ENCODE peak calls at places on chromosomes 16 and 17, in nine cellular contexts. G, I, M, V, N, O, D, B and P are unnamed samples.

GRCh38 chr17:40542562-40543411 is 22.5 kb downstream of the CCR7 start:
- DNase-seq in G (peak; percentile 83), I (peak; percentile 68), M (no peak), V (no peak), N (no peak), O (peak; percentile 99), D (no peak), B (peak; percentile 40), P (no peak)

GRCh38 chr16:1745900-1746692 is 25.2 kb downstream of the NME3 start:
- DNase-seq in G (no peak), I (no peak), M (no peak), V (no peak), N (peak; percentile 97), O (no peak), D (no peak), B (no peak), P (no peak)

GRCh38 chr17:43927101-43927935 is 15.0 kb downstream of the PPY start:
- DNase-seq in G (no peak), I (peak; percentile 45), M (no peak), V (no peak), N (no peak), O (no peak), D (no peak), B (no peak), P (no peak)

GRCh38 chr17:1124896-1125774 is 54.6 kb downstream of the ABR start:
- DNase-seq in G (no peak), I (no peak), M (no peak), V (no peak), N (no peak), O (no peak), D (no peak), B (no peak), P (no peak)

GRCh38 chr17:9829343-9829742 is 3.6 kb downstream of the GLP2R start:
- DNase-seq in G (no peak), I (no peak), M (no peak), V (no peak), N (no peak), O (no peak), D (no peak), B (no peak), P (no peak)

GRCh38 chr16:75236232-75236631 is 15.2 kb downstream of the BCAR1 start:
- DNase-seq in G (no peak), I (no peak), M (no peak), V (no peak), N (no peak), O (no peak), D (no peak), B (no peak), P (no peak)

GRCh38 chr17:63173903-63174302 is 207.9 kb downstream of the TANC2 start:
- DNase-seq in G (no peak), I (no peak), M (no peak), V (no peak), N (no peak), O (no peak), D (no peak), B (no peak), P (no peak)

GRCh38 chr17:64496786-64497564 is at the start of gene POLG2:
- DNase-seq in G (peak; percentile 94), I (peak; percentile 95), M (peak; percentile 96), V (peak; percentile 88), N (peak; percentile 83), O (peak; percentile 97), D (peak; percentile 87), B (peak; percentile 47), P (peak; percentile 96)

GRCh38 chr16:54123766-54124165 is 162.8 kb downstream of the IRX3 start:
- DNase-seq in G (no peak), I (no peak), M (no peak), V (no peak), N (no peak), O (no peak), D (no peak), B (no peak), P (no peak)
- H3K4me1 ChIP-seq in G (no peaks in the 10 kb centered on the region), I (no peaks in the 10 kb centered on the region), M (no peaks in the 10 kb centered on the region), V (no peaks in the 10 kb centered on the region), N (no peaks in the 10 kb centered on the region), O (no peaks in the 10 kb centered on the region), D (no peaks in the 10 kb centered on the region), B (no peaks in the 10 kb centered on the region), P (no peaks in the 10 kb centered on the region)

GRCh38 chr16:708019-708418 is 2.4 kb upstream of the FBXL16 start:
- DNase-seq in G (no peak), I (no peak), M (no peak), V (no peak), N (no peak), O (no peak), D (no peak), B (no peak), P (no peak)
- H3K4me1 ChIP-seq in G (peaks cover 12% of the 10 kb centered on the region), I (peaks cover 6% of the 10 kb centered on the region), M (peaks cover 13% of the 10 kb centered on the region), V (peaks cover 50% of the 10 kb centered on the region), N (peaks cover 15% of the 10 kb centered on the region), O (peaks cover 56% of the 10 kb centered on the region), D (peaks cover 49% of the 10 kb centered on the region), B (no peaks in the 10 kb centered on the region), P (no peaks in the 10 kb centered on the region)

GRCh38 chr16:31456988-31457360 is 2.3 kb upstream of the ARMC5 start:
- DNase-seq in G (no peak), I (no peak), M (no peak), V (no peak), N (no peak), O (no peak), D (no peak), B (no peak), P (no peak)
- H3K4me1 ChIP-seq in G (peaks cover 72% of the 10 kb centered on the region), I (peaks cover 66% of the 10 kb centered on the region), M (peaks cover 32% of the 10 kb centered on the region), V (peaks cover 21% of the 10 kb centered on the region), N (peaks cover 62% of the 10 kb centered on the region), O (peaks cover 61% of the 10 kb centered on the region), D (peaks cover 66% of the 10 kb centered on the region), B (peaks cover 28% of the 10 kb centered on the region), P (peaks cover 37% of the 10 kb centered on the region)

GRCh38 chr16:50203681-50204080 is 50.6 kb downstream of the TENT4B start:
- DNase-seq in G (no peak), I (no peak), M (no peak), V (no peak), N (no peak), O (no peak), D (no peak), B (no peak), P (no peak)
- H3K4me1 ChIP-seq in G (peaks cover 60% of the 10 kb centered on the region), I (peaks cover 57% of the 10 kb centered on the region), M (peaks cover 46% of the 10 kb centered on the region), V (peaks cover 30% of the 10 kb centered on the region), N (peaks cover 26% of the 10 kb centered on the region), O (peaks cover 70% of the 10 kb centered on the region), D (peaks cover 54% of the 10 kb centered on the region), B (peaks cover 12% of the 10 kb centered on the region), P (peaks cover 5% of the 10 kb centered on the region)